ENCODE peak calls at places on chromosomes 6 and 20, in ten cellular contexts. One of them, this sample, is unnamed.

GRCh38 chr6:28167926-28168325 is 26.2 kb downstream of the ZKSCAN8 start:
- DNase-seq in foreskin fibroblast: no peak
- DNase-seq in stimulated activated CD4-positive, alpha-beta T cell treated with anti-CD3 and anti-CD28 coated beads, TNF-alpha, amount 100 ng/mL, for 24 hours: no peak
- DNase-seq in ecto neural progenitor cell: no peak
- DNase-seq in NCI-H446: no peak
- DNase-seq in ELR: no peak
- DNase-seq in fibroblast of the conjunctiva: no peak
- DNase-seq in ovary: no peak
- DNase-seq in occipital lobe: no peak
- DNase-seq in transverse colon: no peak
- DNase-seq in this sample: no peak

GRCh38 chr6:156650896-156651295 is 126.3 kb upstream of the ARID1B start:
- DNase-seq in foreskin fibroblast: no peak
- DNase-seq in stimulated activated CD4-positive, alpha-beta T cell treated with anti-CD3 and anti-CD28 coated beads, TNF-alpha, amount 100 ng/mL, for 24 hours: no peak
- DNase-seq in ecto neural progenitor cell: no peak
- DNase-seq in NCI-H446: no peak
- DNase-seq in ELR: no peak
- DNase-seq in fibroblast of the conjunctiva: no peak
- DNase-seq in ovary: no peak
- DNase-seq in occipital lobe: no peak
- DNase-seq in transverse colon: no peak
- DNase-seq in this sample: no peak

GRCh38 chr6:13400772-13401171 is 72.4 kb upstream of the TBC1D7 start:
- DNase-seq in foreskin fibroblast: no peak
- DNase-seq in stimulated activated CD4-positive, alpha-beta T cell treated with anti-CD3 and anti-CD28 coated beads, TNF-alpha, amount 100 ng/mL, for 24 hours: no peak
- DNase-seq in ecto neural progenitor cell: no peak
- DNase-seq in NCI-H446: no peak
- DNase-seq in ELR: no peak
- DNase-seq in fibroblast of the conjunctiva: no peak
- DNase-seq in ovary: no peak
- DNase-seq in occipital lobe: no peak
- DNase-seq in transverse colon: no peak
- DNase-seq in this sample: no peak

GRCh38 chr6:42093582-42094329 is 43.4 kb downstream of the TAF8 start:
- DNase-seq in foreskin fibroblast: no peak
- DNase-seq in stimulated activated CD4-positive, alpha-beta T cell treated with anti-CD3 and anti-CD28 coated beads, TNF-alpha, amount 100 ng/mL, for 24 hours: no peak
- DNase-seq in ecto neural progenitor cell: no peak
- DNase-seq in NCI-H446: no peak
- DNase-seq in ELR: peak
- DNase-seq in fibroblast of the conjunctiva: no peak
- DNase-seq in ovary: no peak
- DNase-seq in occipital lobe: no peak
- DNase-seq in transverse colon: peak
- DNase-seq in this sample: no peak

GRCh38 chr6:56852249-56852606 is 102.7 kb upstream of the BEND6 start:
- DNase-seq in foreskin fibroblast: no peak
- DNase-seq in stimulated activated CD4-positive, alpha-beta T cell treated with anti-CD3 and anti-CD28 coated beads, TNF-alpha, amount 100 ng/mL, for 24 hours: no peak
- DNase-seq in ecto neural progenitor cell: no peak
- DNase-seq in NCI-H446: no peak
- DNase-seq in ELR: peak
- DNase-seq in fibroblast of the conjunctiva: no peak
- DNase-seq in ovary: no peak
- DNase-seq in occipital lobe: no peak
- DNase-seq in transverse colon: no peak
- DNase-seq in this sample: no peak

GRCh38 chr20:17835240-17835940 is 133.2 kb downstream of the SNX5 start:
- DNase-seq in foreskin fibroblast: peak
- DNase-seq in stimulated activated CD4-positive, alpha-beta T cell treated with anti-CD3 and anti-CD28 coated beads, TNF-alpha, amount 100 ng/mL, for 24 hours: no peak
- DNase-seq in ecto neural progenitor cell: no peak
- DNase-seq in NCI-H446: no peak
- DNase-seq in ELR: peak
- DNase-seq in fibroblast of the conjunctiva: peak
- DNase-seq in ovary: peak
- DNase-seq in occipital lobe: no peak
- DNase-seq in transverse colon: peak
- DNase-seq in this sample: no peak

GRCh38 chr6:105036371-105036770 is 79.5 kb downstream of the LIN28B start:
- DNase-seq in foreskin fibroblast: no peak
- DNase-seq in stimulated activated CD4-positive, alpha-beta T cell treated with anti-CD3 and anti-CD28 coated beads, TNF-alpha, amount 100 ng/mL, for 24 hours: no peak
- DNase-seq in ecto neural progenitor cell: no peak
- DNase-seq in NCI-H446: peak
- DNase-seq in ELR: no peak
- DNase-seq in fibroblast of the conjunctiva: no peak
- DNase-seq in ovary: no peak
- DNase-seq in occipital lobe: no peak
- DNase-seq in transverse colon: no peak
- DNase-seq in this sample: no peak

GRCh38 chr6:32411943-32412342 is 5.0 kb upstream of the BTNL2 start:
- DNase-seq in foreskin fibroblast: no peak
- DNase-seq in stimulated activated CD4-positive, alpha-beta T cell treated with anti-CD3 and anti-CD28 coated beads, TNF-alpha, amount 100 ng/mL, for 24 hours: no peak
- DNase-seq in ecto neural progenitor cell: no peak
- DNase-seq in NCI-H446: no peak
- DNase-seq in ELR: no peak
- DNase-seq in fibroblast of the conjunctiva: no peak
- DNase-seq in ovary: no peak
- DNase-seq in occipital lobe: no peak
- DNase-seq in transverse colon: no peak
- DNase-seq in this sample: no peak

GRCh38 chr6:3408665-3409064 is 48.2 kb downstream of the SLC22A23 start:
- DNase-seq in foreskin fibroblast: no peak
- DNase-seq in stimulated activated CD4-positive, alpha-beta T cell treated with anti-CD3 and anti-CD28 coated beads, TNF-alpha, amount 100 ng/mL, for 24 hours: no peak
- DNase-seq in ecto neural progenitor cell: no peak
- DNase-seq in NCI-H446: no peak
- DNase-seq in ELR: no peak
- DNase-seq in fibroblast of the conjunctiva: no peak
- DNase-seq in ovary: no peak
- DNase-seq in occipital lobe: no peak
- DNase-seq in transverse colon: no peak
- DNase-seq in this sample: no peak

GRCh38 chr20:11777861-11778570 is 139.7 kb upstream of the BTBD3 start:
- DNase-seq in foreskin fibroblast: peak
- DNase-seq in stimulated activated CD4-positive, alpha-beta T cell treated with anti-CD3 and anti-CD28 coated beads, TNF-alpha, amount 100 ng/mL, for 24 hours: no peak
- DNase-seq in ecto neural progenitor cell: no peak
- DNase-seq in NCI-H446: peak
- DNase-seq in ELR: peak
- DNase-seq in fibroblast of the conjunctiva: no peak
- DNase-seq in ovary: no peak
- DNase-seq in occipital lobe: no peak
- DNase-seq in transverse colon: no peak
- DNase-seq in this sample: no peak

GRCh38 chr6:89139509-89140346 is 6.1 kb upstream of the PM20D2 start:
- DNase-seq in foreskin fibroblast: no peak
- DNase-seq in stimulated activated CD4-positive, alpha-beta T cell treated with anti-CD3 and anti-CD28 coated beads, TNF-alpha, amount 100 ng/mL, for 24 hours: no peak
- DNase-seq in ecto neural progenitor cell: no peak
- DNase-seq in NCI-H446: no peak
- DNase-seq in ELR: peak
- DNase-seq in fibroblast of the conjunctiva: no peak
- DNase-seq in ovary: no peak
- DNase-seq in occipital lobe: no peak
- DNase-seq in transverse colon: no peak
- DNase-seq in this sample: no peak

GRCh38 chr20:10863337-10864060 is 189.7 kb upstream of the JAG1 start:
- DNase-seq in foreskin fibroblast: peak
- DNase-seq in stimulated activated CD4-positive, alpha-beta T cell treated with anti-CD3 and anti-CD28 coated beads, TNF-alpha, amount 100 ng/mL, for 24 hours: no peak
- DNase-seq in ecto neural progenitor cell: no peak
- DNase-seq in NCI-H446: peak
- DNase-seq in ELR: peak
- DNase-seq in fibroblast of the conjunctiva: peak
- DNase-seq in ovary: no peak
- DNase-seq in occipital lobe: no peak
- DNase-seq in transverse colon: no peak
- DNase-seq in this sample: no peak

GRCh38 chr6:139666284-139666683 is 291.8 kb upstream of the CITED2 start:
- DNase-seq in foreskin fibroblast: no peak
- DNase-seq in stimulated activated CD4-positive, alpha-beta T cell treated with anti-CD3 and anti-CD28 coated beads, TNF-alpha, amount 100 ng/mL, for 24 hours: no peak
- DNase-seq in ecto neural progenitor cell: no peak
- DNase-seq in NCI-H446: no peak
- DNase-seq in ELR: no peak
- DNase-seq in fibroblast of the conjunctiva: no peak
- DNase-seq in ovary: no peak
- DNase-seq in occipital lobe: no peak
- DNase-seq in transverse colon: no peak
- DNase-seq in this sample: no peak

GRCh38 chr6:124055986-124056385 is 252.3 kb downstream of the NKAIN2 start:
- DNase-seq in foreskin fibroblast: no peak
- DNase-seq in stimulated activated CD4-positive, alpha-beta T cell treated with anti-CD3 and anti-CD28 coated beads, TNF-alpha, amount 100 ng/mL, for 24 hours: no peak
- DNase-seq in ecto neural progenitor cell: no peak
- DNase-seq in NCI-H446: no peak
- DNase-seq in ELR: no peak
- DNase-seq in fibroblast of the conjunctiva: no peak
- DNase-seq in ovary: no peak
- DNase-seq in occipital lobe: no peak
- DNase-seq in transverse colon: no peak
- DNase-seq in this sample: no peak

GRCh38 chr20:40254023-40254772 is 434.8 kb downstream of the MAFB start:
- DNase-seq in foreskin fibroblast: no peak
- DNase-seq in stimulated activated CD4-positive, alpha-beta T cell treated with anti-CD3 and anti-CD28 coated beads, TNF-alpha, amount 100 ng/mL, for 24 hours: no peak
- DNase-seq in ecto neural progenitor cell: no peak
- DNase-seq in NCI-H446: no peak
- DNase-seq in ELR: no peak
- DNase-seq in fibroblast of the conjunctiva: no peak
- DNase-seq in ovary: peak
- DNase-seq in occipital lobe: no peak
- DNase-seq in transverse colon: no peak
- DNase-seq in this sample: no peak

GRCh38 chr6:118370722-118371121 is 177.4 kb upstream of the PLN start:
- DNase-seq in foreskin fibroblast: no peak
- DNase-seq in stimulated activated CD4-positive, alpha-beta T cell treated with anti-CD3 and anti-CD28 coated beads, TNF-alpha, amount 100 ng/mL, for 24 hours: no peak
- DNase-seq in ecto neural progenitor cell: no peak
- DNase-seq in NCI-H446: no peak
- DNase-seq in ELR: no peak
- DNase-seq in fibroblast of the conjunctiva: no peak
- DNase-seq in ovary: no peak
- DNase-seq in occipital lobe: no peak
- DNase-seq in transverse colon: no peak
- DNase-seq in this sample: no peak

GRCh38 chr6:106360989-106361430 is 493 bp downstream of the CRYBG1 start:
- DNase-seq in foreskin fibroblast: no peak
- DNase-seq in stimulated activated CD4-positive, alpha-beta T cell treated with anti-CD3 and anti-CD28 coated beads, TNF-alpha, amount 100 ng/mL, for 24 hours: peak
- DNase-seq in ecto neural progenitor cell: peak
- DNase-seq in NCI-H446: no peak
- DNase-seq in ELR: no peak
- DNase-seq in fibroblast of the conjunctiva: no peak
- DNase-seq in ovary: no peak
- DNase-seq in occipital lobe: no peak
- DNase-seq in transverse colon: peak
- DNase-seq in this sample: no peak

GRCh38 chr20:36573798-36574277 is 441 bp downstream of the TGIF2 start:
- DNase-seq in foreskin fibroblast: no peak
- DNase-seq in stimulated activated CD4-positive, alpha-beta T cell treated with anti-CD3 and anti-CD28 coated beads, TNF-alpha, amount 100 ng/mL, for 24 hours: peak
- DNase-seq in ecto neural progenitor cell: peak
- DNase-seq in NCI-H446: no peak
- DNase-seq in ELR: peak
- DNase-seq in fibroblast of the conjunctiva: no peak
- DNase-seq in ovary: peak
- DNase-seq in occipital lobe: no peak
- DNase-seq in transverse colon: peak
- DNase-seq in this sample: no peak

GRCh38 chr6:45787384-45787783 is 228.3 kb downstream of the CLIC5 start:
- DNase-seq in foreskin fibroblast: no peak
- DNase-seq in stimulated activated CD4-positive, alpha-beta T cell treated with anti-CD3 and anti-CD28 coated beads, TNF-alpha, amount 100 ng/mL, for 24 hours: no peak
- DNase-seq in ecto neural progenitor cell: no peak
- DNase-seq in NCI-H446: no peak
- DNase-seq in ELR: no peak
- DNase-seq in fibroblast of the conjunctiva: no peak
- DNase-seq in ovary: no peak
- DNase-seq in occipital lobe: no peak
- DNase-seq in transverse colon: no peak
- DNase-seq in this sample: no peak

GRCh38 chr6:121310495-121310894 is 23.8 kb downstream of the TBC1D32 start:
- DNase-seq in foreskin fibroblast: no peak
- DNase-seq in stimulated activated CD4-positive, alpha-beta T cell treated with anti-CD3 and anti-CD28 coated beads, TNF-alpha, amount 100 ng/mL, for 24 hours: no peak
- DNase-seq in ecto neural progenitor cell: no peak
- DNase-seq in NCI-H446: no peak
- DNase-seq in ELR: no peak
- DNase-seq in fibroblast of the conjunctiva: no peak
- DNase-seq in ovary: no peak
- DNase-seq in occipital lobe: no peak
- DNase-seq in transverse colon: no peak
- DNase-seq in this sample: no peak

GRCh38 chr20:33702861-33703260 is 16.7 kb upstream of the E2F1 start:
- DNase-seq in foreskin fibroblast: no peak
- DNase-seq in stimulated activated CD4-positive, alpha-beta T cell treated with anti-CD3 and anti-CD28 coated beads, TNF-alpha, amount 100 ng/mL, for 24 hours: no peak
- DNase-seq in ecto neural progenitor cell: no peak
- DNase-seq in NCI-H446: peak
- DNase-seq in ELR: no peak
- DNase-seq in fibroblast of the conjunctiva: no peak
- DNase-seq in ovary: no peak
- DNase-seq in occipital lobe: peak
- DNase-seq in transverse colon: no peak
- DNase-seq in this sample: no peak

GRCh38 chr6:114140416-114140815 is 169.5 kb upstream of the HDAC2 start:
- DNase-seq in foreskin fibroblast: peak
- DNase-seq in stimulated activated CD4-positive, alpha-beta T cell treated with anti-CD3 and anti-CD28 coated beads, TNF-alpha, amount 100 ng/mL, for 24 hours: no peak
- DNase-seq in ecto neural progenitor cell: no peak
- DNase-seq in NCI-H446: no peak
- DNase-seq in ELR: no peak
- DNase-seq in fibroblast of the conjunctiva: no peak
- DNase-seq in ovary: no peak
- DNase-seq in occipital lobe: no peak
- DNase-seq in transverse colon: no peak
- DNase-seq in this sample: no peak

GRCh38 chr6:43670623-43670986 is 17.0 kb downstream of the MRPS18A start:
- DNase-seq in foreskin fibroblast: no peak
- DNase-seq in stimulated activated CD4-positive, alpha-beta T cell treated with anti-CD3 and anti-CD28 coated beads, TNF-alpha, amount 100 ng/mL, for 24 hours: no peak
- DNase-seq in ecto neural progenitor cell: no peak
- DNase-seq in NCI-H446: no peak
- DNase-seq in ELR: no peak
- DNase-seq in fibroblast of the conjunctiva: no peak
- DNase-seq in ovary: no peak
- DNase-seq in occipital lobe: no peak
- DNase-seq in transverse colon: no peak
- DNase-seq in this sample: no peak

GRCh38 chr20:61959301-61959700 is 106.4 kb downstream of the TAF4 start:
- DNase-seq in foreskin fibroblast: no peak
- DNase-seq in stimulated activated CD4-positive, alpha-beta T cell treated with anti-CD3 and anti-CD28 coated beads, TNF-alpha, amount 100 ng/mL, for 24 hours: no peak
- DNase-seq in ecto neural progenitor cell: no peak
- DNase-seq in NCI-H446: no peak
- DNase-seq in ELR: peak
- DNase-seq in fibroblast of the conjunctiva: no peak
- DNase-seq in ovary: peak
- DNase-seq in occipital lobe: peak
- DNase-seq in transverse colon: no peak
- DNase-seq in this sample: peak

GRCh38 chr6:166534658-166535406 is 51.6 kb downstream of the RAMACL start:
- DNase-seq in foreskin fibroblast: no peak
- DNase-seq in stimulated activated CD4-positive, alpha-beta T cell treated with anti-CD3 and anti-CD28 coated beads, TNF-alpha, amount 100 ng/mL, for 24 hours: no peak
- DNase-seq in ecto neural progenitor cell: no peak
- DNase-seq in NCI-H446: no peak
- DNase-seq in ELR: no peak
- DNase-seq in fibroblast of the conjunctiva: no peak
- DNase-seq in ovary: no peak
- DNase-seq in occipital lobe: no peak
- DNase-seq in transverse colon: no peak
- DNase-seq in this sample: no peak

GRCh38 chr6:26075063-26075717 is 12.0 kb upstream of the HFE start:
- DNase-seq in foreskin fibroblast: no peak
- DNase-seq in stimulated activated CD4-positive, alpha-beta T cell treated with anti-CD3 and anti-CD28 coated beads, TNF-alpha, amount 100 ng/mL, for 24 hours: no peak
- DNase-seq in ecto neural progenitor cell: no peak
- DNase-seq in NCI-H446: no peak
- DNase-seq in ELR: no peak
- DNase-seq in fibroblast of the conjunctiva: no peak
- DNase-seq in ovary: no peak
- DNase-seq in occipital lobe: no peak
- DNase-seq in transverse colon: no peak
- DNase-seq in this sample: no peak

GRCh38 chr6:158213925-158214674 is 46.0 kb downstream of the GTF2H5 start:
- DNase-seq in foreskin fibroblast: peak
- DNase-seq in stimulated activated CD4-positive, alpha-beta T cell treated with anti-CD3 and anti-CD28 coated beads, TNF-alpha, amount 100 ng/mL, for 24 hours: peak
- DNase-seq in ecto neural progenitor cell: peak
- DNase-seq in NCI-H446: peak
- DNase-seq in ELR: peak
- DNase-seq in fibroblast of the conjunctiva: peak
- DNase-seq in ovary: peak
- DNase-seq in occipital lobe: peak
- DNase-seq in transverse colon: peak
- DNase-seq in this sample: no peak

GRCh38 chr6:161257778-161258457 is 15.9 kb downstream of the AGPAT4 start:
- DNase-seq in foreskin fibroblast: peak
- DNase-seq in stimulated activated CD4-positive, alpha-beta T cell treated with anti-CD3 and anti-CD28 coated beads, TNF-alpha, amount 100 ng/mL, for 24 hours: no peak
- DNase-seq in ecto neural progenitor cell: no peak
- DNase-seq in NCI-H446: peak
- DNase-seq in ELR: peak
- DNase-seq in fibroblast of the conjunctiva: peak
- DNase-seq in ovary: no peak
- DNase-seq in occipital lobe: no peak
- DNase-seq in transverse colon: no peak
- DNase-seq in this sample: no peak

This sample was measured in anterior cingulate cortex.